ENCODE peak calls at places on chromosomes 12 and 14, in five cellular contexts. X is stimulated activated CD4-positive, alpha-beta T cell treated with anti-CD3 and anti-CD28 coated beads, Interleukin-1b, Interleukin-23, amount 100 ng/mL, for 4 hours; S is posterior cingulate gyrus; U is ecto neural progenitor cell; T is breast epithelium. Z is an unnamed sample.

GRCh38 chr14:68945585-68946289 is 33.4 kb downstream of the ACTN1 start:
- DNase-seq in X (no peak), S (no peak), U (no peak), T (no peak), Z (no peak)

GRCh38 chr12:45050751-45051489 is at the start of gene DBX2:
- DNase-seq in X (no peak), S (peak), U (peak), T (no peak), Z (no peak)

GRCh38 chr12:68011882-68012207 is 22.6 kb downstream of the IFNG-AS1 start:
- DNase-seq in X (no peak), S (no peak), U (no peak), T (no peak), Z (no peak)

GRCh38 chr14:33567003-33567735 is 383.7 kb downstream of the EGLN3 start:
- DNase-seq in X (no peak), S (no peak), U (no peak), T (no peak), Z (no peak)

GRCh38 chr12:22709292-22709691 is 84.3 kb downstream of the ETNK1 start:
- DNase-seq in X (no peak), S (no peak), U (no peak), T (no peak), Z (no peak)

GRCh38 chr12:52870361-52871290 is 21.8 kb upstream of the KRT78 start:
- DNase-seq in X (peak), S (peak), U (peak), T (no peak), Z (no peak)

GRCh38 chr12:105317453-105317852 is 13.0 kb upstream of the C12orf75 start:
- DNase-seq in X (no peak), S (no peak), U (no peak), T (no peak), Z (no peak)

GRCh38 chr14:29462271-29462670 is 465.4 kb downstream of the PRKD1 start:
- DNase-seq in X (no peak), S (no peak), U (no peak), T (no peak), Z (no peak)

GRCh38 chr12:67977668-67978067 is 11.6 kb upstream of the IFNG-AS1 start:
- DNase-seq in X (no peak), S (no peak), U (no peak), T (no peak), Z (no peak)

GRCh38 chr12:6264402-6265037 is 46.0 kb upstream of the PLEKHG6 start:
- DNase-seq in X (no peak), S (no peak), U (no peak), T (no peak), Z (no peak)

GRCh38 chr14:100715803-100716202 is 10.9 kb upstream of the DLK1 start:
- DNase-seq in X (no peak), S (no peak), U (no peak), T (no peak), Z (no peak)

GRCh38 chr14:89899917-89900680 is 54.4 kb downstream of the EFCAB11 start:
- DNase-seq in X (no peak), S (no peak), U (no peak), T (no peak), Z (no peak)

GRCh38 chr12:98532687-98533304 is 17.4 kb downstream of the TMPO start:
- DNase-seq in X (no peak), S (no peak), U (no peak), T (no peak), Z (no peak)

GRCh38 chr12:3099146-3099545 is 22.0 kb downstream of the TSPAN9 start:
- DNase-seq in X (no peak), S (no peak), U (no peak), T (no peak), Z (no peak)

GRCh38 chr12:124898200-124898950 is 16.1 kb downstream of the UBC start:
- DNase-seq in X (peak), S (peak), U (no peak), T (no peak), Z (no peak)

GRCh38 chr14:30854492-30854891 is 19.9 kb upstream of the COCH start:
- DNase-seq in X (no peak), S (no peak), U (no peak), T (no peak), Z (no peak)

GRCh38 chr14:102481371-102481770 is 28.2 kb downstream of the ANKRD9 start:
- DNase-seq in X (no peak), S (no peak), U (no peak), T (no peak), Z (no peak)

GRCh38 chr14:56585461-56586084 is 6.0 kb downstream of the TMEM260 start:
- DNase-seq in X (no peak), S (no peak), U (no peak), T (no peak), Z (no peak)

GRCh38 chr12:1843641-1844005 is 23.3 kb downstream of the LRTM2 start:
- DNase-seq in X (no peak), S (no peak), U (no peak), T (peak), Z (no peak)

GRCh38 chr12:5748027-5748426 is 197.0 kb downstream of the ANO2 start:
- DNase-seq in X (no peak), S (no peak), U (no peak), T (no peak), Z (no peak)

GRCh38 chr12:121388421-121388981 is 11.4 kb upstream of the RNF34 start:
- DNase-seq in X (no peak), S (no peak), U (no peak), T (no peak), Z (no peak)

GRCh38 chr12:113932411-113933196 is 33.5 kb downstream of the RBM19 start:
- DNase-seq in X (no peak), S (peak), U (peak), T (no peak), Z (no peak)

GRCh38 chr12:51198568-51199400 is 19.1 kb downstream of the POU6F1 start:
- DNase-seq in X (no peak), S (no peak), U (no peak), T (no peak), Z (no peak)

GRCh38 chr12:107328442-107329133 is 235.2 kb upstream of the CRY1 start:
- DNase-seq in X (no peak), S (no peak), U (no peak), T (no peak), Z (no peak)

GRCh38 chr12:46124848-46125619 is 134.7 kb upstream of the SCAF11 start:
- DNase-seq in X (peak), S (peak), U (no peak), T (no peak), Z (peak)

GRCh38 chr14:90453401-90453951 is 56.6 kb downstream of the CALM1 start:
- DNase-seq in X (no peak), S (peak), U (no peak), T (no peak), Z (no peak)

GRCh38 chr14:97970222-97970621 is 1173.0 kb downstream of the VRK1 start:
- DNase-seq in X (no peak), S (no peak), U (no peak), T (no peak), Z (no peak)

GRCh38 chr14:52279405-52279804 is 11.9 kb downstream of the PTGDR start:
- DNase-seq in X (no peak), S (no peak), U (no peak), T (no peak), Z (no peak)

GRCh38 chr12:122072031-122072970 is 6.3 kb upstream of the MLXIP start:
- DNase-seq in X (no peak), S (no peak), U (no peak), T (no peak), Z (peak)

GRCh38 chr12:32302218-32302826 is 97.0 kb upstream of the FGD4 start:
- DNase-seq in X (no peak), S (no peak), U (no peak), T (no peak), Z (no peak)

GRCh38 chr12:64066776-64067175 is 155.3 kb downstream of the KICS2 start:
- DNase-seq in X (no peak), S (no peak), U (no peak), T (no peak), Z (no peak)

GRCh38 chr14:21084988-21085853 is 13.2 kb downstream of the ZNF219 start:
- DNase-seq in X (no peak), S (no peak), U (no peak), T (no peak), Z (no peak)

GRCh38 chr14:72613196-72613974 is 280.5 kb downstream of the DPF3 start:
- DNase-seq in X (no peak), S (no peak), U (peak), T (no peak), Z (no peak)

GRCh38 chr14:20683125-20683895 is 1.1 kb upstream of the RNASE4 start:
- DNase-seq in X (peak), S (peak), U (peak), T (peak), Z (peak)

GRCh38 chr12:14399871-14400270 is 34.4 kb downstream of the ATF7IP start:
- DNase-seq in X (no peak), S (no peak), U (no peak), T (no peak), Z (no peak)

GRCh38 chr12:20280515-20280914 is 87.8 kb upstream of the PDE3A start:
- DNase-seq in X (no peak), S (no peak), U (no peak), T (no peak), Z (no peak)

GRCh38 chr14:65604946-65605345 is 192.4 kb downstream of the FUT8 start:
- DNase-seq in X (no peak), S (no peak), U (no peak), T (no peak), Z (no peak)

GRCh38 chr12:109714141-109714912 is 702 bp downstream of the FAM222A start:
- DNase-seq in X (peak), S (peak), U (peak), T (peak), Z (no peak)

GRCh38 chr14:96284008-96284407 is 28.0 kb downstream of the BDKRB1 start:
- DNase-seq in X (no peak), S (no peak), U (no peak), T (no peak), Z (no peak)